ENCODE peak calls at places on chromosomes 16 and 17, in eight cellular contexts. Y is PC-9, U is Caco-2, L is AG04449, B is brain microvascular endothelial cell, T is tibial nerve, R is AG09309, E is fibroblast of lung. H is an unnamed sample.

GRCh38 chr16:54125751-54126655 is 160.6 kb downstream of the IRX3 start:
- DNase-seq in U (no peak), R (no peak), L (no peak), E (no peak), T (no peak), Y (no peak), B (no peak), H (no peak)

GRCh38 chr17:8946476-8946875 is 19.0 kb downstream of the PIK3R5 start:
- DNase-seq in R (peak), U (no peak), T (no peak), B (peak), E (peak), Y (no peak), L (no peak), H (peak)

GRCh38 chr17:4499431-4500187 is 928 bp downstream of the SPNS2 start:
- DNase-seq in U (no peak), Y (peak), R (no peak), T (no peak), B (no peak), E (no peak), L (no peak), H (no peak)

GRCh38 chr16:4800290-4801041 is 2.0 kb downstream of the ROGDI start:
- DNase-seq in Y (peak), B (no peak), L (no peak), E (no peak), U (no peak), T (no peak), R (no peak), H (no peak)

GRCh38 chr16:27048316-27048715 is 18.4 kb upstream of the C16orf82 start:
- DNase-seq in Y (no peak), U (no peak), E (no peak), L (no peak), T (no peak), B (no peak), R (no peak), H (no peak)

GRCh38 chr17:48456584-48456983 is 26.6 kb upstream of the SKAP1 start:
- DNase-seq in B (no peak), R (no peak), L (no peak), T (no peak), Y (peak), E (no peak), U (peak), H (no peak)

GRCh38 chr17:2335726-2336214 is 487 bp downstream of the TSR1 start:
- DNase-seq in R (no peak), Y (peak), L (no peak), B (no peak), T (no peak), E (peak), U (no peak), H (no peak)

GRCh38 chr16:66484453-66485213 is 57.5 kb downstream of the BEAN1 start:
- DNase-seq in Y (no peak), E (no peak), R (no peak), T (no peak), B (no peak), U (no peak), L (no peak), H (peak)

GRCh38 chr17:62725791-62726249 is 82.3 kb downstream of the MARCHF10 start:
- DNase-seq in T (no peak), L (no peak), B (peak), E (peak), Y (peak), R (no peak), U (peak), H (no peak)

GRCh38 chr17:46916211-46916610 is 6.7 kb upstream of the GOSR2 start:
- DNase-seq in R (no peak), E (peak), L (no peak), U (no peak), B (no peak), Y (no peak), T (no peak), H (no peak)

GRCh38 chr16:27193300-27193990 is 9.9 kb upstream of the KDM8 start:
- DNase-seq in T (no peak), L (no peak), U (no peak), B (no peak), Y (no peak), R (no peak), E (no peak), H (no peak)

GRCh38 chr16:88346680-88347505 is 35.9 kb upstream of the ZNF469 start:
- DNase-seq in B (no peak), Y (no peak), U (no peak), L (no peak), E (no peak), T (no peak), R (no peak), H (no peak)

GRCh38 chr16:81744911-81745310 is 34.2 kb upstream of the PLCG2 start:
- DNase-seq in L (no peak), Y (no peak), B (no peak), E (no peak), R (no peak), U (no peak), T (no peak), H (no peak)

GRCh38 chr17:6701719-6702118 is 11.4 kb downstream of the SLC13A5 start:
- DNase-seq in Y (peak), R (no peak), T (no peak), B (peak), U (peak), E (no peak), L (no peak), H (no peak)

GRCh38 chr17:50902768-50903353 is 36.7 kb upstream of the TOB1 start:
- DNase-seq in T (no peak), R (no peak), L (no peak), Y (no peak), B (no peak), E (no peak), U (no peak), H (no peak)

GRCh38 chr16:88672776-88673175 is 9.9 kb upstream of the MVD start:
- DNase-seq in B (no peak), T (no peak), E (no peak), U (peak), L (no peak), R (no peak), Y (no peak), H (no peak)

GRCh38 chr17:77287432-77288068 is 146.8 kb downstream of the SEC14L1 start:
- DNase-seq in U (no peak), L (peak), T (no peak), R (peak), Y (peak), B (peak), E (peak), H (no peak)

GRCh38 chr16:85385463-85386331 is 227.4 kb upstream of the GSE1 start:
- DNase-seq in T (no peak), E (no peak), Y (no peak), B (no peak), R (no peak), U (no peak), L (no peak), H (no peak)

GRCh38 chr16:85384831-85385462 is 228.2 kb upstream of the GSE1 start:
- DNase-seq in R (no peak), Y (peak), E (no peak), T (no peak), U (peak), B (no peak), L (no peak), H (no peak)

GRCh38 chr16:85387731-85388295 is 225.3 kb upstream of the GSE1 start:
- DNase-seq in T (peak), R (no peak), Y (no peak), E (no peak), B (no peak), L (no peak), U (no peak), H (no peak)

GRCh38 chr16:85386467-85387170 is 226.5 kb upstream of the GSE1 start:
- DNase-seq in B (no peak), Y (no peak), E (no peak), L (no peak), R (no peak), T (peak), U (no peak), H (no peak)

GRCh38 chr16:85387171-85387507 is 226.0 kb upstream of the GSE1 start:
- DNase-seq in R (no peak), L (no peak), Y (no peak), B (no peak), T (peak), U (no peak), E (no peak), H (no peak)
- TF ChIP-seq CTCF in R (no peak), L (no peak), Y (no peak), B (no peak), T (no peak), U (no peak), E (no peak), H (no peak)

GRCh38 chr17:20970329-20970728 is 72.5 kb downstream of the USP22 start:
- DNase-seq in L (no peak), R (no peak), E (no peak), B (no peak), T (no peak), U (no peak), Y (no peak), H (no peak)
- TF ChIP-seq CTCF in L (no peak), R (no peak), E (no peak), B (no peak), T (no peak), U (no peak), Y (no peak), H (no peak)

GRCh38 chr16:12826559-12826958 is 22.9 kb upstream of the CPPED1 start:
- DNase-seq in T (no peak), R (no peak), B (no peak), L (no peak), U (no peak), E (no peak), Y (no peak), H (no peak)
- TF ChIP-seq CTCF in T (no peak), R (no peak), B (no peak), L (no peak), U (no peak), E (no peak), Y (no peak), H (no peak)

GRCh38 chr17:21360048-21360447 is 16.1 kb upstream of the KCNJ12 start:
- DNase-seq in E (no peak), T (no peak), L (no peak), U (no peak), R (no peak), B (no peak), Y (no peak), H (no peak)

GRCh38 chr17:21362331-21362931 is 13.7 kb upstream of the KCNJ12 start:
- DNase-seq in U (no peak), E (no peak), L (no peak), T (no peak), B (no peak), Y (no peak), R (no peak), H (no peak)

GRCh38 chr17:21358682-21359482 is 17.3 kb upstream of the KCNJ12 start:
- DNase-seq in B (no peak), R (no peak), T (no peak), Y (peak), L (no peak), E (peak), U (no peak), H (no peak)

GRCh38 chr17:21359483-21359840 is 16.7 kb upstream of the KCNJ12 start:
- DNase-seq in R (no peak), Y (no peak), B (no peak), T (no peak), E (no peak), U (no peak), L (no peak), H (no peak)

GRCh38 chr17:21361020-21361809 is 14.9 kb upstream of the KCNJ12 start:
- DNase-seq in T (no peak), U (no peak), L (no peak), E (no peak), R (no peak), B (no peak), Y (no peak), H (no peak)
- TF ChIP-seq CTCF in T (no peak), U (no peak), L (no peak), E (no peak), R (no peak), B (no peak), Y (no peak), H (no peak)

GRCh38 chr16:29995911-29996772 is at the start of gene INO80E:
- DNase-seq in Y (peak), E (peak), L (no peak), R (peak), U (peak), T (peak), B (peak), H (peak)

GRCh38 chr16:29994613-29995329 is 646 bp downstream of the HIRIP3 start:
- DNase-seq in B (peak), Y (peak), R (peak), U (peak), L (no peak), T (no peak), E (peak), H (no peak)

GRCh38 chr16:29993903-29994612 is 1.4 kb downstream of the HIRIP3 start:
- DNase-seq in E (no peak), U (no peak), L (no peak), R (no peak), Y (no peak), B (no peak), T (no peak), H (no peak)

GRCh38 chr16:29995330-29995910 is at the start of gene HIRIP3:
- DNase-seq in Y (peak), U (peak), R (no peak), T (peak), E (peak), B (peak), L (no peak), H (peak)

GRCh38 chr16:29996773-29997250 is 771 bp downstream of the INO80E start:
- DNase-seq in B (no peak), U (no peak), T (no peak), E (no peak), L (no peak), Y (no peak), R (no peak), H (no peak)
- TF ChIP-seq CTCF in B (no peak), U (no peak), T (no peak), E (no peak), L (no peak), Y (no peak), R (no peak), H (no peak)

DNA sequence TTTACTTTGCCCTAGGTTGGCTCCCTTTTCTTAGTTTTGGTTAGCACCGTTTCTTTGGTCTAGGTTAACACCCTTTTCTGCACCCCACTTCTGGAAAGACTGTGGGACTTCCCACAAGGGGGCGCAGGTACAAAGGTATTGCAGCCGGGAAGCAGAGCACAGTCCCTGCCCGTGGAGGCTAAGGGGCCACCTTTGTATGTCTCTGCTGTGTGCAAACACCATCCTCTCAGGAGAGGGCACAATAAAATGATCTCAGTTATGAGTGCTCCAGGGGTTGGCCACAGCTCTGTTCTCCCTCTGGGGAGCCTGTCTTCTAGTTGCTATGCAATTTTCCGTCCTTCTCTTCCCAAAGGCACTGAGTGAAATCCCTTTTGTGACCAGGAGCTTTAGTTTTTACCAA is 28.4 kb upstream of the TMC5 start:
- DNase-seq in Y (peak), U (peak), B (no peak), T (no peak), E (peak), L (no peak), R (no peak), H (no peak)
- TF ChIP-seq CTCF in Y (peak), U (peak), B (peak), T (peak), E (peak), L (peak), R (peak), H (peak)

GRCh38 chr16:19115148-19116021 is 1.6 kb downstream of the ITPRIPL2 start:
- DNase-seq in U (no peak), L (no peak), Y (no peak), E (no peak), T (no peak), R (no peak), B (no peak), H (no peak)

GRCh38 chr16:19113577-19114358 is at the start of gene ITPRIPL2:
- DNase-seq in R (peak), U (peak), Y (peak), L (no peak), E (peak), T (peak), B (peak), H (peak)

GRCh38 chr16:19110537-19111391 is 3.0 kb upstream of the ITPRIPL2 start:
- DNase-seq in L (no peak), B (no peak), Y (no peak), U (no peak), T (no peak), E (no peak), R (no peak), H (no peak)

GRCh38 chr16:19116711-19117449 is 3.1 kb downstream of the ITPRIPL2 start:
- DNase-seq in L (no peak), T (no peak), Y (no peak), R (no peak), E (peak), U (no peak), B (no peak), H (no peak)

DNA sequence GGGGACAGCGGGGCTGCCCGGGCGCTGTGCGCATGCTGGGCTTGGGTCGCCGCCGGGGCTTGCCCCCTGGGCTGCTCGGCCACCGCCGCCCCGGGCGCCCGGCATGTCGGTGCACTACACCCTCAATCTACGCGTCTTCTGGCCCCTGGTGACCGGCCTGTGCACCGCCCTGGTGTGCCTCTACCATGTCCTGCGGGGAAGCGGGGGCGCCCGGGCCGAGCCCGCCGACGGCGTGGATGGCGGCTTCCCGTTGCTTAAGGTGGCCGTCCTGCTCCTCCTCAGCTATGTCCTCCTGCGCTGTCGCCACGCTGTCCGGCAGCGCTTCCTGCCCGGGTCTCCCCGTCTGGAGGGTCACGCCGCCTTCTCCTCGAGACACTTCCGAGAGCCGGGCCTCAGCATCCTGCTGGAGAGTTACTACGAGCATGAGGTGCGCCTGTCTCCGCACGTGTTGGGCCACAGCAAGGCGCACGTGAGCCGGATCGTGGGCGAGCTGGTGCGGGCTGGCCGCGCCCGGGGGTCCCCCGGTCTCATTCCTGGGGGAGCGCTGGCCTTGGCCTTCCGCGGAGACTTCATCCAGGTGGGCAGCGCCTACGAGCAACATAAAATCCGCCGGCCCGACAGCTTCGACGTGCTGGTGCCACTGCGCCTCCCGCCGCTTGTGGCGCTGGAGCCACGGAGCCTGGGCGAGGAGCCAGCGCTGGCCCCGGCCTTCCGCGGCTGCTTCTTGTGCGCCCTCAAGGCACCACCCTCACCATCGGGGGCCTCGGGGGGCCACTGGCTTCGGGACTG is 789 bp downstream of the ITPRIPL2 start:
- DNase-seq in L (no peak), E (peak), T (peak), U (peak), R (no peak), B (no peak), Y (peak), H (no peak)
- TF ChIP-seq CTCF in L (peak), E (no peak), T (no peak), U (no peak), R (no peak), B (no peak), Y (no peak), H (no peak)

H was measured in type B pancreatic cell.